ENCODE peak calls at places on chromosomes 2 and 18, in four cellular contexts. One of them, this sample, is unnamed.

GRCh38 chr2:96832751-96833507 is 10.9 kb downstream of the ANKRD23 start:
- DNase-seq in K562: no peak
- DNase-seq in HepG2: no peak
- DNase-seq in A549: peak; percentile 67
- DNase-seq in this sample: peak; percentile 77

GRCh38 chr2:75403991-75404428 is 156.7 kb downstream of the EVA1A start:
- DNase-seq in K562: peak; percentile 18
- DNase-seq in HepG2: peak; percentile 61
- DNase-seq in A549: peak; percentile 65
- DNase-seq in this sample: no peak

GRCh38 chr18:1483386-1483785 is 578.7 kb downstream of the ADCYAP1 start:
- DNase-seq in K562: no peak
- DNase-seq in HepG2: no peak
- DNase-seq in A549: no peak
- DNase-seq in this sample: no peak

GRCh38 chr2:240762971-240763370 is 57.0 kb downstream of the KIF1A start:
- DNase-seq in K562: peak; percentile 17
- DNase-seq in HepG2: no peak
- DNase-seq in A549: no peak
- DNase-seq in this sample: no peak

GRCh38 chr2:233193738-233194137 is 57.7 kb upstream of the ATG16L1 start:
- DNase-seq in K562: no peak
- DNase-seq in HepG2: no peak
- DNase-seq in A549: no peak
- DNase-seq in this sample: no peak

GRCh38 chr2:135997380-135997779 is 12.0 kb upstream of the DARS1 start:
- DNase-seq in K562: no peak
- DNase-seq in HepG2: peak; percentile 53
- DNase-seq in A549: no peak
- DNase-seq in this sample: peak; percentile 82

GRCh38 chr2:237705225-237705524 is 77.8 kb downstream of the LRRFIP1 start:
- DNase-seq in K562: no peak
- DNase-seq in HepG2: no peak
- DNase-seq in A549: no peak
- DNase-seq in this sample: no peak

GRCh38 chr2:61493523-61493942 is 22.6 kb upstream of the USP34 start:
- DNase-seq in K562: no peak
- DNase-seq in HepG2: no peak
- DNase-seq in A549: no peak
- DNase-seq in this sample: no peak

GRCh38 chr2:88657131-88657530 is 29.9 kb upstream of the EIF2AK3 start:
- DNase-seq in K562: no peak
- DNase-seq in HepG2: peak; percentile 52
- DNase-seq in A549: no peak
- DNase-seq in this sample: no peak

DNA sequence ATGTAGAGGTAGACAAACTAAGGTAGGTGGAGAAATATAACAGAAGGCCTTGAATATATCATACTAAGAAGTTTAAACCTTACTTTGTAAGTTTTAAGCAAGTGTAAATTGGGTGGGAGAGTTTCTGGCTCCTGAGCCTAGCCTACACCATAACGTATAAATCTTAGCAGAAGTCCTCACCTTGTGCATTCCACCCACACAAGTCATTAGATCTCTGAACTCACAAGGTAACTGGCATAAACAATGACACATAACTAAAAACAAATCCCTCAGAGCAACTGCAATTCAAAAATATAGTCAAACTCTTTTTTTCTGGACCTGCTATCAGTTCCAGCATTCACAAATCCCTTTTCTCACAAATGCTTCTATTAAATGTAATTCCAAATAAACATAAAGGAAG is 9.4 kb downstream of the REV1 start:
- DNase-seq in K562: no peak
- DNase-seq in HepG2: no peak
- DNase-seq in A549: no peak
- DNase-seq in this sample: no peak
- TF ChIP-seq JUN in K562: no peak
- TF ChIP-seq JUN in HepG2: no peak
- TF ChIP-seq JUN in A549: no peak
- TF ChIP-seq JUN in this sample: no peak

DNA sequence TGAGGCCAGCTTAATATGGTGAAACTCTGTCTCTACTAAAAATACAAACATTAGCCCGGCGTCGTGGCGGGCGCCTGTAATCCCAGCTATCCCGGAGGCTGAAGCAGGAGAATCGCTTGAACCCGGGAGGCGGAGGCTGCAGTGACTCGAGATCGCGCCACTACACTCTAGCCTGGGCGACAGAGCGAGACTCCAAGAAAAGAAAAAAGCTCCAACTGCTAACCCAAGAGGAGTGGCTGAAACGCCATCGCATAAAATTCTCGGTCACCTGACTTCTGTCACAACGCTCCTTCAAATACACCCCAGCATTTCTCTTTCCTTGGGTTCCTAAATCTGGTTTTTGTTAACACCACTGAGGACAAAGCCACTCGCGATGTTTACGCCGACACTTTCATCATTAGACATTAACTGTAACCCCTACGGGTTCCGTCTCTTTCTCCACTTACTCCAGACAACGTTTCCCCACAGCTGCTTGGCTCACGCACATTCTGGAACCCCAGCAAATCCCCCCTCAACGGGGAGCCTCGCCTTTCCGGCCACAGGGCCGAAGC is 728 bp downstream of the CLK1 start:
- DNase-seq in K562: no peak
- DNase-seq in HepG2: no peak
- DNase-seq in A549: peak; percentile 39
- DNase-seq in this sample: no peak
- TF ChIP-seq ESRRA in K562: no peak
- TF ChIP-seq ESRRA in HepG2: no peak
- TF ChIP-seq ESRRA in A549: no peak
- TF ChIP-seq ESRRA in this sample: no peak

GRCh38 chr2:218026244-218026643 is 23.4 kb upstream of the TNS1 start:
- DNase-seq in K562: no peak
- DNase-seq in HepG2: no peak
- DNase-seq in A549: no peak
- DNase-seq in this sample: peak; percentile 5
- TF ChIP-seq JUN in K562: no peak
- TF ChIP-seq JUN in HepG2: no peak
- TF ChIP-seq JUN in A549: no peak
- TF ChIP-seq JUN in this sample: no peak

GRCh38 chr2:28801726-28802125 is 8.9 kb upstream of the SPDYA start:
- DNase-seq in K562: no peak
- DNase-seq in HepG2: no peak
- DNase-seq in A549: peak; percentile 25
- DNase-seq in this sample: no peak
- TF ChIP-seq ESRRA in K562: no peak
- TF ChIP-seq ESRRA in HepG2: no peak
- TF ChIP-seq ESRRA in A549: no peak
- TF ChIP-seq ESRRA in this sample: no peak

GRCh38 chr2:223952280-223952968 is 4.8 kb upstream of the MRPL44 start:
- DNase-seq in K562: no peak
- DNase-seq in HepG2: no peak
- DNase-seq in A549: no peak
- DNase-seq in this sample: no peak
- TF ChIP-seq JUN in K562: no peak
- TF ChIP-seq JUN in HepG2: no peak
- TF ChIP-seq JUN in A549: no peak
- TF ChIP-seq JUN in this sample: no peak

GRCh38 chr2:24269270-24269669 is 91.1 kb downstream of the ITSN2 start:
- DNase-seq in K562: no peak
- DNase-seq in HepG2: peak; percentile 47
- DNase-seq in A549: peak; percentile 51
- DNase-seq in this sample: no peak
- TF ChIP-seq ESRRA in K562: no peak
- TF ChIP-seq ESRRA in HepG2: no peak
- TF ChIP-seq ESRRA in A549: no peak
- TF ChIP-seq ESRRA in this sample: no peak

This sample was measured in WTC11.